ENCODE peak calls at places on chromosomes 2 and 18, in four cellular contexts. M, R, V and Q are unnamed samples.

GRCh38 chr18:26813043-26813442 is 52.5 kb downstream of the AQP4 start:
- DNase-seq in M (peak), R (peak), V (no peak), Q (peak)

GRCh38 chr2:75465317-75465998 is 95.3 kb downstream of the EVA1A start:
- DNase-seq in M (peak), R (no peak), V (no peak), Q (peak)

GRCh38 chr2:174442546-174443510 is 44.0 kb downstream of the GPR155 start:
- DNase-seq in M (peak), R (no peak), V (no peak), Q (no peak)

GRCh38 chr2:240603846-240604245 is 17.3 kb downstream of the CAPN10 start:
- DNase-seq in M (no peak), R (no peak), V (no peak), Q (no peak)

GRCh38 chr18:5939801-5940667 is 44.7 kb upstream of the TMEM200C start:
- DNase-seq in M (no peak), R (no peak), V (no peak), Q (no peak)

GRCh38 chr18:37997695-37998094 is 432.1 kb upstream of the CELF4 start:
- DNase-seq in M (no peak), R (no peak), V (no peak), Q (no peak)

GRCh38 chr2:38076250-38076709 is 329 bp upstream of the CYP1B1 start:
- DNase-seq in M (peak), R (peak), V (no peak), Q (no peak)

GRCh38 chr2:217327981-217328760 is 468.3 kb upstream of the TNP1 start:
- DNase-seq in M (no peak), R (no peak), V (no peak), Q (no peak)

GRCh38 chr18:9612989-9613388 is 1.4 kb downstream of the PPP4R1 start:
- DNase-seq in M (no peak), R (no peak), V (no peak), Q (no peak)

GRCh38 chr2:238450440-238450861 is 23.7 kb downstream of the ASB1 start:
- DNase-seq in M (no peak), R (no peak), V (no peak), Q (no peak)

GRCh38 chr2:177830881-177831386 is 241.6 kb downstream of the PDE11A start:
- DNase-seq in M (no peak), R (no peak), V (no peak), Q (no peak)

GRCh38 chr18:36610258-36610657 is 218.5 kb downstream of the TPGS2 start:
- DNase-seq in M (no peak), R (no peak), V (no peak), Q (no peak)

GRCh38 chr2:38155-38554 is 8.2 kb downstream of the FAM110C start:
- DNase-seq in M (peak), R (no peak), V (no peak), Q (no peak)

GRCh38 chr2:162085090-162085891 is 11.3 kb upstream of the DPP4 start:
- DNase-seq in M (no peak), R (no peak), V (no peak), Q (peak)

GRCh38 chr18:56562479-56562878 is 75.9 kb downstream of the TXNL1 start:
- DNase-seq in M (no peak), R (no peak), V (no peak), Q (no peak)

GRCh38 chr18:50113726-50114125 is 81.2 kb downstream of the MYO5B start:
- DNase-seq in M (no peak), R (no peak), V (no peak), Q (no peak)

GRCh38 chr2:171889808-171890207 is 4.2 kb downstream of the SLC25A12 start:
- DNase-seq in M (no peak), R (no peak), V (no peak), Q (no peak)

GRCh38 chr2:240301256-240301795 is 134.1 kb upstream of the GPC1 start:
- DNase-seq in M (no peak), R (no peak), V (no peak), Q (no peak)

GRCh38 chr2:202842690-202843089 is 28.9 kb downstream of the ICA1L start:
- DNase-seq in M (no peak), R (no peak), V (no peak), Q (no peak)

GRCh38 chr2:150630587-150631235 is 143.2 kb upstream of the RND3 start:
- DNase-seq in M (no peak), R (no peak), V (no peak), Q (no peak)
- TF ChIP-seq HMGXB4 in M (no peak), R (no peak), V (no peak), Q (no peak)

GRCh38 chr2:1594281-1595171 is 149.8 kb downstream of the PXDN start:
- DNase-seq in M (no peak), R (no peak), V (no peak), Q (no peak)

GRCh38 chr2:1591978-1592907 is 152.1 kb downstream of the PXDN start:
- DNase-seq in M (peak), R (peak), V (no peak), Q (no peak)

GRCh38 chr2:1595274-1595673 is 149.0 kb downstream of the PXDN start:
- DNase-seq in M (no peak), R (no peak), V (no peak), Q (no peak)

GRCh38 chr2:1591461-1591770 is 152.9 kb downstream of the PXDN start:
- DNase-seq in M (no peak), R (no peak), V (no peak), Q (no peak)

DNA sequence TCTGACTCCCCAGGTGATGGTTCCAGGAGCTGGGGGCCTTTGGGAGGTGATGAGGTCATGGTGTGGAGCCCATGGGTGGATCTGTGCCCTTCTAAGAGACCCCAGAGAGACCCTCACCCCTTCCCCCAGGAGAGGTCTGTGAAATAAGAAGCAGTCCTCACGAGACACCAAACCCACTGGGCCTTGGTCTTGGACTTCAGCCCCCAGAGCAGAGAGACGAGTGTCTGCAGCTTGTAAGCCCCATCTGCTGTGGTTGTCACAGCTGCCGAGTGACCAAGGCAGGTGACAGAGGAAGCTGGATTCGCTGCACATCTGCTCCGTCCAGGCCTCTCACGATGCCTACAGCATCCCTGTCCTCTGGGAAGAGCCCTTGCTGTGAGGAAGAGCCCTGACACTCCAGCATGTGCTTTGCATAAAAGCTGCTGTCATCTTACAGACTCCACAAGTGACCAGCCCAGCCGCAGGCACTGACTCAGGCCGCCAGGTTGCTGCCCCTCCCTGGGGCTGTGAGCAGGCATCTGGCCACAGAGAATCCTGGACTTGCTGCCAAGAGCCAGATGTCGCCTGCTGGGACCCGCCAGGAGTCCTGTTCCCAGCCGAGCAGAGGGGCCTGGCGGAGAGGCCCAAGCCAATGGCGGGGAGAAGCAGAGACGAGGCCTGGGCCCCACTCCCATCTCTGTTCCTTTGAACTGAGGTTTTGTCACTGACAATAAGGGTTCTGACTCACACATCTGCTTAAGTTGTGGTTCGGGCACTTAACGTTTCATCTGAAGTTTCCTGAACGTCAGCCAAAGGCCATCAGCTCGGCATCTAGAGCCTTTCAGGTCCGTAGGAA is 150.7 kb downstream of the PXDN start:
- DNase-seq in M (peak), R (no peak), V (no peak), Q (no peak)
- TF ChIP-seq HMGXB4 in M (no peak), R (no peak), V (no peak), Q (no peak)

GRCh38 chr18:3451989-3452749 is 2.2 kb downstream of the TGIF1 start:
- DNase-seq in M (peak), R (peak), V (peak), Q (no peak)

GRCh38 chr18:3452750-3453539 is 3.0 kb downstream of the TGIF1 start:
- DNase-seq in M (peak), R (no peak), V (no peak), Q (no peak)

GRCh38 chr18:3454365-3455089 is 4.6 kb downstream of the TGIF1 start:
- DNase-seq in M (peak), R (peak), V (peak), Q (peak)

GRCh38 chr18:3455090-3455640 is 5.2 kb downstream of the TGIF1 start:
- DNase-seq in M (no peak), R (no peak), V (no peak), Q (no peak)

DNA sequence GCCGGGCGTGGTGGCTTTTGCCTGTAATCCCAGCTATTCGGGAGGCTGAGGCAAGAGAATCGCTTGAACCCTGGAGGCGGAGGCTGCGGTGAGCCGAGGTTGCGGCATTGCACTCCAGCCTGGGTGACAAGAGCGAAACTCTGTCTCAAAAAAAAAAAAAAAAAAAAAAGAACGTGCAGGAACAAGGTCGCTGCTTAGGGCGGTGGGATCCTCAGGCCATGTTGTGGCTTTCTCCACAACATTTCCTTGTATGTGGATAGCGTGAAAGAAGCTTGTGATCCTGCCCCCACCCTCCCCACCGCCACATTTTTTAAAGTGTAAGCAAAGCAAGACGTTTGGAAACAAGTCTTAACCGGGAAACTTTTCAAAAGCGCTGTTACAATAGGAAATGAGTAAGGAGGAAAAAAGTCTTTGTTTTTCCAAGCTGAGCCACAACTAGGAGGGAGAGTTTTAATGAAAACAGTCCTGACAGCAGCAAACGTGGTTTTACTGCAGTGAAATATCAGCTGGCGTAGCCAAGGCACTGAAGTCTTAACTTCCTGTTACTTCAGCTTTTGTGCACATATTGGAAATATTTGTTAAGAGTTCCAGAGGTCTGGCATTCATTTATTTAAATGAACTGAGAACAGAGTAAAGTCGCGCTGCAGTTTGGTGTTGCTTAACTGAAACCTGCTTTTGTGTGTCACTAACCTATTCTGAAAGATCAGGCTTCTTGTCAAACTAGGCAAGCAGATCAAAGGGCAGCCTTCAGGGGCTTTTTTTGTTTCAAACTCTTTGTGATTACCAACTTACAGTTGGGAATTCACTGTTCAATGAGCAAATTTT is 3.8 kb downstream of the TGIF1 start:
- DNase-seq in M (peak), R (no peak), V (no peak), Q (peak)
- TF ChIP-seq HMGXB4 in M (no peak), R (no peak), V (peak), Q (peak)

GRCh38 chr2:117407746-117408145 is 406.7 kb upstream of the DDX18 start:
- DNase-seq in M (no peak), R (no peak), V (no peak), Q (no peak)
- TF ChIP-seq HMGXB4 in M (no peak), R (no peak), V (no peak), Q (no peak)

GRCh38 chr18:79987566-79987965 is 797 bp downstream of the TXNL4A start:
- DNase-seq in M (no peak), R (no peak), V (no peak), Q (no peak)

GRCh38 chr18:79991494-79991893 is 3.1 kb upstream of the TXNL4A start:
- DNase-seq in M (no peak), R (no peak), V (no peak), Q (no peak)

GRCh38 chr18:79986726-79987125 is 1.6 kb downstream of the TXNL4A start:
- DNase-seq in M (no peak), R (no peak), V (no peak), Q (no peak)

GRCh38 chr18:79988079-79988924 is at the start of gene TXNL4A:
- DNase-seq in M (peak), R (peak), V (peak), Q (peak)

DNA sequence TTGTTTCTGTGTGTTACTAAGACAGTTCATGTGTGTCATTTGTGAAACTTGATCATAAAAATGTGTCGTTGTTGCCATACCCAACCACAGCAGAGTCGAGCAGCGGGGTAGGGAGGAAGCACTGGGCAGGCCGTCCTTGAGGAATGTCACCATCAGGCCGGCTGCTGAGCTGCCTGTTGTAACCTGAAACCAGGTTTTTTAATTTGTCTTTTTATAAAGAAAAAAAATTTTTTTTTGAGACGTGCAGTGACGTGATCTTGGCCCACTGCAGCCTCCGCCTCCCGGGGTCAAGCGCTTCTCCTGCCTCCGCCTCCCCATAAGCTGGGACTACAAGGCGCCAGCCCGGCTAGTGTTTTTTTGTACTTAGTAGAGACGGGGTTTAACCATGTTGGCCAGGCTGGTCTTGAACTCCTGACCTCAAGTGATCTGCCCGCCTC is 580 bp upstream of the TXNL4A start:
- DNase-seq in M (peak), R (no peak), V (no peak), Q (no peak)
- TF ChIP-seq HMGXB4 in M (no peak), R (no peak), V (no peak), Q (no peak)

GRCh38 chr2:124318913-124319312 is 293.8 kb downstream of the CNTNAP5 start:
- DNase-seq in M (no peak), R (no peak), V (no peak), Q (no peak)
- TF ChIP-seq HMGXB4 in M (no peak), R (no peak), V (no peak), Q (no peak)

DNA sequence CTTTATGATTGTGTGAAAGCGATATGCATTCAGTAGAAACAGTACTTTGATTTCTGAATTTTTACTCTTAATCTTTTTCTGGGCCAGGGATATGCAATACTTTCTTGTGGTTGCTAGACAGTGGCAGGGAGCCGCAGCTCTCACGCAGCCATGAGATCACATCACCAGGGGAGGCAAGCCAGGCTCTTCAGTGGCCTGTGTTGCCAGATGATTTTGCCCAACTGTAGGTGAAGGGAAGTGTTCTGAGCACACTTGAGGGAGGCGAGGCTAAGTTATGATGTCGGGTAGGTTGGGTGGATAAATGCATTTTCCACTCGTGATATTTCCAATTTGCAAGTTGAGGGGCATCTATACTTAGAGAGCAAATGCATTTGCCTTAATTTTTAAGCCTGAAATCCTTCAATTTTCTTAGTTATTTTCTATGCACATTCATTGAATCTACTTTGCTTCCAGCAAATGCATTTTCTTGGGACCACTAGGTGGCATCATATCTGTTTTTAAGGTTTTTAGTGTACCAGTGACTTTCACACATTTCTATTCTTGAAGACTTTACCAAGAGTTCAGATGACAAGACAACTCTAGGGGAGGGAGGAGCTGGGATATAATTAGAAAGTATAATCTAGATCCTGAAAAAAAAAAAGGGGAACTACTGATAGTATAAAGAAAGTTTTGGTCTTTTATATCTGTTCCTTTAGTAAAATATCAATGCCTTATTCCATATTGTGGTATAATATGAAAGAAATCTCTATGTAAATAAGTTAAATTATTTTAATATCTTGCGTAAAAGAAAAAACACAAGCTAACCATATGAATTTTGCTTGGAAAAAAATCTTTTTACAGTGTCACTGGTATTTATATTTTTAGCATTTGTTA is 643.3 kb downstream of the SOCS6 start:
- DNase-seq in M (peak), R (no peak), V (no peak), Q (peak)
- TF ChIP-seq HMGXB4 in M (no peak), R (no peak), V (no peak), Q (no peak)

DNA sequence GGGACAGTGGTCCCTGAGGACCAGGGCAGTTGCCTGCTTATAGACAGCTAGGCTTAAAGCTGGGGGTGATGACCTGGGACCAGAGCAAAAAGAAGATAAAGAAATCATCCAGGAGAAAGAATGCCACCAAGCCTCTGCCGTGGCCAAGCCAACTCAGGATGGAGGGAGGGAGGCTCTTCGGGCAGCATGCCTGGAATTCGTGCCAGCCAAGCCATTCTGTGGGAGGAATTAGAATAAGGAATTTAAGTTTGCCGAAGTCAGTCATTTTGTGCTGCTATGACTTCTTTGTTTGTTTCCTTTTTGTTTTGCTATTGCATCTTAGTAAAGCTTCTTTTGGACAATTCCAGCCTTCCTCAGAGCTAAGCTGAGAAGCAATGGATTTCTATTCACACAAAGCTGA is 124.1 kb downstream of the EN1 start:
- DNase-seq in M (no peak), R (no peak), V (no peak), Q (no peak)
- TF ChIP-seq HMGXB4 in M (no peak), R (no peak), V (no peak), Q (no peak)

DNA sequence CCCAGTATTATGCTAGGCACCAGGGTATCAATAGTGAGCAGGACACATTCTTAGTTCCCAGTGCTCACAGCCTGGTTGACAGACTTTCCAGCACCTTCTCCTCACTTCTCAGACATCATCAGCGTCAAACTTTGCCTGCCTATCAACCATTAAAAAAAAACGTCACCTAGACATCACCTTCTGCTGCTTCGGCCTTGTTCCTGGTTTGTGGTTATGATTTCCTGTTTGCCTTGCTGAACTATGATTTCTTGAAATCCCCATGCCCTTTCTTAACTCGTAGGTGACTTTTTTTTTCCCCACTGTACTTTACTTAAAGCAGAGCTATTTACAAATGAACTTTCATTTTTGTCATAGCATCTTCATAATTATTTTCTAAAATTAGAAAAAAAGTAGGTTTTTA is 60.3 kb upstream of the NABP1 start:
- DNase-seq in M (no peak), R (no peak), V (no peak), Q (no peak)
- TF ChIP-seq HMGXB4 in M (no peak), R (no peak), V (no peak), Q (no peak)

GRCh38 chr2:15546297-15547098 is 14.6 kb downstream of the NBAS start:
- DNase-seq in M (no peak), R (peak), V (no peak), Q (no peak)
- TF ChIP-seq HMGXB4 in M (no peak), R (no peak), V (no peak), Q (no peak)